ENCODE peak calls at places on chromosomes 7 and 10, in six cellular contexts. One of them, this sample, is unnamed.

GRCh38 chr10:69241575-69241974 is 21.4 kb downstream of the HKDC1 start:
- DNase-seq in mesothelial cell of epicardium: no peak
- DNase-seq in germinal center: no peak
- DNase-seq in HT1080: peak; percentile 88
- DNase-seq in COR-L47: no peak
- DNase-seq in hepatocyte: no peak
- DNase-seq in this sample: no peak

GRCh38 chr7:2884161-2884560 is 40.1 kb upstream of the GNA12 start:
- DNase-seq in mesothelial cell of epicardium: no peak
- DNase-seq in germinal center: no peak
- DNase-seq in HT1080: no peak
- DNase-seq in COR-L47: peak; percentile 19
- DNase-seq in hepatocyte: no peak
- DNase-seq in this sample: no peak

GRCh38 chr7:151051108-151051507 is 2.8 kb downstream of the ASIC3 start:
- DNase-seq in mesothelial cell of epicardium: peak; percentile 71
- DNase-seq in germinal center: peak; percentile 25
- DNase-seq in HT1080: no peak
- DNase-seq in COR-L47: no peak
- DNase-seq in hepatocyte: peak; percentile 90
- DNase-seq in this sample: no peak

GRCh38 chr10:126729314-126729871 is 58.9 kb upstream of the C10orf90 start:
- DNase-seq in mesothelial cell of epicardium: no peak
- DNase-seq in germinal center: no peak
- DNase-seq in HT1080: no peak
- DNase-seq in COR-L47: no peak
- DNase-seq in hepatocyte: no peak
- DNase-seq in this sample: no peak

GRCh38 chr7:74269757-74270277 is 15.6 kb upstream of the RFC2 start:
- DNase-seq in mesothelial cell of epicardium: no peak
- DNase-seq in germinal center: peak; percentile 79
- DNase-seq in HT1080: peak; percentile 60
- DNase-seq in COR-L47: peak; percentile 93
- DNase-seq in hepatocyte: peak; percentile 72
- DNase-seq in this sample: peak; percentile 91

GRCh38 chr7:131459256-131459655 is 97.2 kb downstream of the PODXL start:
- DNase-seq in mesothelial cell of epicardium: no peak
- DNase-seq in germinal center: no peak
- DNase-seq in HT1080: peak; percentile 38
- DNase-seq in COR-L47: no peak
- DNase-seq in hepatocyte: peak; percentile 7
- DNase-seq in this sample: no peak

GRCh38 chr7:137933270-137934017 is 68.4 kb downstream of the CREB3L2 start:
- DNase-seq in mesothelial cell of epicardium: no peak
- DNase-seq in germinal center: no peak
- DNase-seq in HT1080: peak; percentile 60
- DNase-seq in COR-L47: no peak
- DNase-seq in hepatocyte: no peak
- DNase-seq in this sample: peak; percentile 20

GRCh38 chr10:75431180-75432111 is at the start of gene LRMDA:
- DNase-seq in mesothelial cell of epicardium: no peak
- DNase-seq in germinal center: no peak
- DNase-seq in HT1080: no peak
- DNase-seq in COR-L47: no peak
- DNase-seq in hepatocyte: peak; percentile 58
- DNase-seq in this sample: no peak

GRCh38 chr7:82443044-82443800 is at the start of gene CACNA2D1:
- DNase-seq in mesothelial cell of epicardium: peak; percentile 43
- DNase-seq in germinal center: peak; percentile 12
- DNase-seq in HT1080: peak; percentile 37
- DNase-seq in COR-L47: peak; percentile 75
- DNase-seq in hepatocyte: peak; percentile 46
- DNase-seq in this sample: peak; percentile 68

GRCh38 chr7:46955526-46955925 is 626.4 kb downstream of the TNS3 start:
- DNase-seq in mesothelial cell of epicardium: no peak
- DNase-seq in germinal center: no peak
- DNase-seq in HT1080: no peak
- DNase-seq in COR-L47: no peak
- DNase-seq in hepatocyte: no peak
- DNase-seq in this sample: no peak

GRCh38 chr7:68364871-68365625 is 1233.2 kb upstream of the AUTS2 start:
- DNase-seq in mesothelial cell of epicardium: no peak
- DNase-seq in germinal center: no peak
- DNase-seq in HT1080: no peak
- DNase-seq in COR-L47: no peak
- DNase-seq in hepatocyte: no peak
- DNase-seq in this sample: no peak

GRCh38 chr10:63206997-63207952 is 74.1 kb downstream of the NRBF2 start:
- DNase-seq in mesothelial cell of epicardium: no peak
- DNase-seq in germinal center: no peak
- DNase-seq in HT1080: no peak
- DNase-seq in COR-L47: peak; percentile 78
- DNase-seq in hepatocyte: peak; percentile 8
- DNase-seq in this sample: no peak

GRCh38 chr7:101470668-101471067 is 108.0 kb downstream of the COL26A1 start:
- DNase-seq in mesothelial cell of epicardium: no peak
- DNase-seq in germinal center: no peak
- DNase-seq in HT1080: no peak
- DNase-seq in COR-L47: no peak
- DNase-seq in hepatocyte: no peak
- DNase-seq in this sample: no peak

GRCh38 chr10:56880541-56880940 is 519.5 kb upstream of the ZWINT start:
- DNase-seq in mesothelial cell of epicardium: no peak
- DNase-seq in germinal center: no peak
- DNase-seq in HT1080: no peak
- DNase-seq in COR-L47: no peak
- DNase-seq in hepatocyte: no peak
- DNase-seq in this sample: no peak

GRCh38 chr10:21675157-21675796 is 141.2 kb downstream of the MLLT10 start:
- DNase-seq in mesothelial cell of epicardium: no peak
- DNase-seq in germinal center: peak; percentile 29
- DNase-seq in HT1080: peak; percentile 31
- DNase-seq in COR-L47: no peak
- DNase-seq in hepatocyte: peak; percentile 21
- DNase-seq in this sample: peak; percentile 58

GRCh38 chr10:29712108-29712507 is 77.3 kb upstream of the SVIL start:
- DNase-seq in mesothelial cell of epicardium: no peak
- DNase-seq in germinal center: no peak
- DNase-seq in HT1080: no peak
- DNase-seq in COR-L47: peak; percentile 52
- DNase-seq in hepatocyte: no peak
- DNase-seq in this sample: peak; percentile 85

GRCh38 chr10:111281516-111281915 is 204.7 kb downstream of the ADRA2A start:
- DNase-seq in mesothelial cell of epicardium: no peak
- DNase-seq in germinal center: no peak
- DNase-seq in HT1080: no peak
- DNase-seq in COR-L47: no peak
- DNase-seq in hepatocyte: peak; percentile 41
- DNase-seq in this sample: peak; percentile 46

GRCh38 chr10:62437696-62438095 is 63.5 kb downstream of the ZNF365 start:
- DNase-seq in mesothelial cell of epicardium: no peak
- DNase-seq in germinal center: peak; percentile 43
- DNase-seq in HT1080: peak; percentile 67
- DNase-seq in COR-L47: peak; percentile 45
- DNase-seq in hepatocyte: peak; percentile 78
- DNase-seq in this sample: peak; percentile 12

GRCh38 chr7:88218836-88219605 is 817 bp downstream of the SRI start:
- DNase-seq in mesothelial cell of epicardium: no peak
- DNase-seq in germinal center: peak; percentile 34
- DNase-seq in HT1080: peak; percentile 73
- DNase-seq in COR-L47: peak; percentile 51
- DNase-seq in hepatocyte: peak; percentile 67
- DNase-seq in this sample: peak; percentile 68

GRCh38 chr7:137754076-137754851 is 92.5 kb downstream of the DGKI start:
- DNase-seq in mesothelial cell of epicardium: no peak
- DNase-seq in germinal center: no peak
- DNase-seq in HT1080: no peak
- DNase-seq in COR-L47: peak; percentile 62
- DNase-seq in hepatocyte: no peak
- DNase-seq in this sample: no peak

GRCh38 chr10:29946953-29947700 is 112.3 kb downstream of the JCAD start:
- DNase-seq in mesothelial cell of epicardium: no peak
- DNase-seq in germinal center: no peak
- DNase-seq in HT1080: peak; percentile 88
- DNase-seq in COR-L47: no peak
- DNase-seq in hepatocyte: peak; percentile 51
- DNase-seq in this sample: no peak

GRCh38 chr7:76430211-76430610 is 5.5 kb downstream of the ZP3 start:
- DNase-seq in mesothelial cell of epicardium: no peak
- DNase-seq in germinal center: no peak
- DNase-seq in HT1080: no peak
- DNase-seq in COR-L47: no peak
- DNase-seq in hepatocyte: no peak
- DNase-seq in this sample: no peak

GRCh38 chr7:4931932-4932331 is 27.1 kb downstream of the MMD2 start:
- DNase-seq in mesothelial cell of epicardium: no peak
- DNase-seq in germinal center: no peak
- DNase-seq in HT1080: peak; percentile 32
- DNase-seq in COR-L47: peak; percentile 89
- DNase-seq in hepatocyte: peak; percentile 28
- DNase-seq in this sample: peak; percentile 44

GRCh38 chr10:28479366-28479765 is 53.6 kb upstream of the WAC start:
- DNase-seq in mesothelial cell of epicardium: no peak
- DNase-seq in germinal center: no peak
- DNase-seq in HT1080: no peak
- DNase-seq in COR-L47: no peak
- DNase-seq in hepatocyte: no peak
- DNase-seq in this sample: peak; percentile 36

GRCh38 chr7:2525931-2526630 is 6.5 kb downstream of the LFNG start:
- DNase-seq in mesothelial cell of epicardium: no peak
- DNase-seq in germinal center: no peak
- DNase-seq in HT1080: no peak
- DNase-seq in COR-L47: peak; percentile 91
- DNase-seq in hepatocyte: no peak
- DNase-seq in this sample: no peak

GRCh38 chr7:93232673-93233018 is 480 bp downstream of the VPS50 start:
- DNase-seq in mesothelial cell of epicardium: no peak
- DNase-seq in germinal center: no peak
- DNase-seq in HT1080: no peak
- DNase-seq in COR-L47: no peak
- DNase-seq in hepatocyte: no peak
- DNase-seq in this sample: no peak